ENCODE peak calls at places on chromosomes 2 and 18, in nine cellular contexts. C is mammary epithelial cell, F is suprapubic skin, K is B cell, V is MM.1S, Y is K562, J is cardiac fibroblast, I is right lobe of liver, U is HFFc6. N is an unnamed sample.

GRCh38 chr2:124035001-124035400 is 9.9 kb downstream of the CNTNAP5 start:
- DNase-seq in V (no peak), C (no peak), I (no peak), F (no peak), Y (no peak), J (peak), U (no peak), K (no peak), N (peak)

GRCh38 chr2:120442923-120443571 is 97.1 kb downstream of the INHBB start:
- DNase-seq in F (peak), U (no peak), C (no peak), K (no peak), Y (peak), I (peak), V (no peak), J (no peak), N (peak)

GRCh38 chr18:51361130-51361860 is 163.8 kb upstream of the MEX3C start:
- DNase-seq in J (peak), Y (no peak), U (no peak), V (peak), I (no peak), K (no peak), F (no peak), C (no peak), N (no peak)

GRCh38 chr18:470661-471501 is 29.6 kb downstream of the COLEC12 start:
- DNase-seq in V (no peak), Y (no peak), J (peak), F (no peak), U (peak), K (no peak), I (no peak), C (no peak), N (no peak)

GRCh38 chr2:174595415-174595814 is 2.2 kb downstream of the WIPF1 start:
- DNase-seq in Y (no peak), U (no peak), C (no peak), I (no peak), J (no peak), K (no peak), V (peak), F (no peak), N (no peak)

GRCh38 chr2:71064754-71065621 is 3.5 kb upstream of the NAGK start:
- DNase-seq in C (no peak), I (no peak), J (no peak), V (peak), F (no peak), K (peak), U (no peak), Y (no peak), N (peak)

GRCh38 chr2:143071185-143071876 is 57.9 kb upstream of the ARHGAP15 start:
- DNase-seq in J (peak), K (no peak), C (peak), V (no peak), U (no peak), Y (no peak), F (no peak), I (no peak), N (peak)

GRCh38 chr2:70182689-70183088 is 8.1 kb downstream of the C2orf42 start:
- DNase-seq in I (no peak), V (no peak), U (no peak), J (no peak), K (no peak), Y (no peak), F (no peak), C (no peak), N (no peak)

GRCh38 chr2:172128484-172128883 is 25.8 kb upstream of the DLX2 start:
- DNase-seq in F (no peak), U (no peak), K (no peak), V (no peak), C (peak), I (no peak), J (peak), Y (no peak), N (peak)

GRCh38 chr18:28854964-28855363 is 678.0 kb upstream of the CDH2 start:
- DNase-seq in F (no peak), I (no peak), J (peak), C (peak), K (no peak), U (peak), V (no peak), Y (no peak), N (peak)

GRCh38 chr2:159044804-159045286 is 76.4 kb downstream of the TANC1 start:
- DNase-seq in F (no peak), J (no peak), Y (no peak), C (no peak), V (no peak), K (no peak), I (no peak), U (peak), N (peak)

GRCh38 chr2:76180676-76181075 is 470.0 kb upstream of the GCFC2 start:
- DNase-seq in F (no peak), C (no peak), V (no peak), J (no peak), U (no peak), Y (no peak), K (no peak), I (no peak), N (no peak)

GRCh38 chr2:67055387-67056304 is 341.5 kb upstream of the ETAA1 start:
- DNase-seq in F (no peak), Y (no peak), K (no peak), J (peak), C (no peak), U (no peak), V (no peak), I (no peak), N (peak)

GRCh38 chr2:52976132-52976949 is 791.3 kb upstream of the CHAC2 start:
- DNase-seq in C (peak), F (no peak), V (peak), Y (no peak), K (no peak), I (no peak), U (no peak), J (peak), N (peak)

GRCh38 chr2:132037527-132038178 is 124.1 kb downstream of the ANKRD30BL start:
- DNase-seq in F (no peak), U (no peak), V (peak), Y (peak), C (no peak), I (no peak), J (no peak), K (no peak), N (peak)

GRCh38 chr2:168649105-168649504 is 153.3 kb upstream of the NOSTRIN start:
- DNase-seq in C (no peak), J (no peak), V (no peak), U (no peak), I (no peak), F (no peak), K (no peak), Y (no peak), N (no peak)

GRCh38 chr2:61493523-61493942 is 22.6 kb upstream of the USP34 start:
- DNase-seq in I (no peak), C (no peak), V (no peak), J (peak), Y (no peak), U (no peak), K (no peak), F (no peak), N (no peak)

GRCh38 chr18:25650201-25650941 is 298.4 kb upstream of the ZNF521 start:
- DNase-seq in Y (no peak), J (peak), U (peak), C (peak), V (no peak), F (no peak), K (no peak), I (no peak), N (no peak)

GRCh38 chr2:200172944-200173481 is 133.5 kb upstream of the SPATS2L start:
- DNase-seq in J (peak), I (no peak), U (no peak), K (no peak), V (no peak), F (no peak), C (peak), Y (no peak), N (no peak)

GRCh38 chr2:40041983-40042382 is 262.9 kb upstream of the THUMPD2 start:
- DNase-seq in C (peak), Y (no peak), J (peak), V (no peak), I (no peak), U (peak), F (no peak), K (no peak), N (no peak)

GRCh38 chr2:69169990-69170389 is 157.0 kb downstream of the ANTXR1 start:
- DNase-seq in V (no peak), Y (no peak), K (no peak), I (no peak), F (no peak), J (no peak), U (peak), C (no peak), N (no peak)

GRCh38 chr18:26405190-26405781 is 143.1 kb downstream of the KCTD1 start:
- DNase-seq in I (no peak), C (peak), F (no peak), U (peak), Y (no peak), K (no peak), J (peak), V (peak), N (peak)

GRCh38 chr2:191386938-191387536 is 141.8 kb downstream of the MYO1B start:
- DNase-seq in V (no peak), U (peak), F (no peak), J (peak), C (peak), I (no peak), K (no peak), Y (no peak), N (peak)

GRCh38 chr2:111236027-111236426 is 115.3 kb downstream of the BCL2L11 start:
- DNase-seq in J (no peak), F (no peak), C (peak), I (peak), K (no peak), V (no peak), U (no peak), Y (no peak), N (peak)

GRCh38 chr2:20594048-20594750 is 56.7 kb downstream of the HS1BP3 start:
- DNase-seq in J (no peak), U (no peak), V (no peak), F (no peak), Y (no peak), I (peak), C (no peak), K (no peak), N (no peak)

DNA sequence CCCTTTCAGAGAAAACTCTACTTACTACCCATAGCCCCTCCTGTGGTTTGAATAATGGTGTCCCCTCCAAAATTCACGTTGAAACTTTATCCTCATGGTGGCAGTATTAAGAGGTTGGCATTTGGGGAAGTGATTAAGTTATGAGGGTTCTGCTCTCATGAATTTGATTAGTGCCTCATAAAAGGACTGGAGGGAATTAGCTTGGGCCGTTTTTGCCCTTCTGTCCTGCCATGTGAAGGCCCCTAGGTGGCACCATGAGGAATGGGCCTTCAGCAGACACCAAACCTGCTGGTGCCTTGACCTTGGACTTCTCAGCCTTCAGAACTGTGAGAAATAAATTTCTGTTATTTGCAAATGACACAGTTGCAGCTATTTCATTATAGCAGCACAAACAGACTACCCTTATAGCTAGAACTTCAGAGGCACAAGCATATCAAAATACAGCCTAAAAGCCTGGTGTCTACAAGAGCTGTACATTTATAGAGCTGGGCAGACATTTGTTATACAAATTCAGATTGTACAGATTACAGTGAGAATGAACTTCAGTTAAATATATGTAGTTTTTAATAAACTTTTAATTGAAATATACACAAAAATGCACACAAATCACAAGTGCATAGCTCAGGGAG is 2.6 kb upstream of the PTPN2 start:
- DNase-seq in I (no peak), F (no peak), Y (no peak), C (peak), V (peak), K (no peak), J (peak), U (no peak), N (peak)
- TF ChIP-seq CTCF in I (peak), F (peak), Y (peak), C (peak), V (peak), K (peak), J (peak), U (peak), N (peak)

GRCh38 chr18:2466978-2467377 is 104.3 kb downstream of the METTL4 start:
- DNase-seq in Y (no peak), I (no peak), K (no peak), C (no peak), U (no peak), V (no peak), F (no peak), J (no peak), N (peak)

GRCh38 chr18:2471523-2471922 is 99.8 kb downstream of the METTL4 start:
- DNase-seq in F (no peak), C (no peak), Y (peak), U (no peak), J (no peak), K (no peak), V (no peak), I (no peak), N (peak)
- TF ChIP-seq CTCF in F (no peak), C (peak), Y (peak), U (peak), J (peak), K (no peak), V (peak), I (peak), N (peak)

GRCh38 chr2:23547725-23548124 is 162.7 kb downstream of the KLHL29 start:
- DNase-seq in C (no peak), I (no peak), K (no peak), J (no peak), V (no peak), F (no peak), U (no peak), Y (no peak), N (no peak)

GRCh38 chr2:23545811-23546210 is 160.8 kb downstream of the KLHL29 start:
- DNase-seq in K (no peak), V (no peak), F (no peak), J (no peak), C (no peak), Y (no peak), I (no peak), U (no peak), N (no peak)

GRCh38 chr2:23544589-23545295 is 159.8 kb downstream of the KLHL29 start:
- DNase-seq in I (no peak), K (no peak), F (no peak), J (no peak), U (no peak), C (no peak), Y (no peak), V (no peak), N (no peak)

GRCh38 chr2:23546913-23547312 is 161.9 kb downstream of the KLHL29 start:
- DNase-seq in Y (no peak), C (no peak), K (no peak), J (no peak), V (no peak), I (no peak), F (no peak), U (no peak), N (no peak)

DNA sequence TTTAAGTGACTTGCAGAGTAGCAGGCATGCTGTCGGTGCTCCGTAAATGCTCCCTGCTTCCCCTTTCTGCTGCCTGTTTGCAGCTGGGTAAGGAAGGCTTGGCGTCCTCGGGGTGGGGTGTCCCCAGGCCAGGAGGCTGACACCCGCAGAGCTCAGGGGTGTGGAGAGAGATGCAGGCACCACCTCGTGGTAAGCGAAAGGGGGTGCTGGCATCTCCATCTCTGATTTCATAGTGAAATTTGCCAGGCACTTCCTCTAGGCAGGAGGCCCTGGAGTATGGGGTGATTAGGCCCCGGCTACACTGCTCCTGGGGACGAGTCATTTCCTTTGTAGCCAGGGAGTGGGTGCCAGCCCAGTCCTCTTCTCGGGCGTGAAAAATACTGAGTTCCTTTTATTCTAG is 160.4 kb downstream of the KLHL29 start:
- DNase-seq in F (no peak), I (no peak), K (no peak), V (no peak), J (peak), U (peak), C (no peak), Y (no peak), N (peak)
- TF ChIP-seq CTCF in F (no peak), I (no peak), K (no peak), V (no peak), J (no peak), U (peak), C (no peak), Y (no peak), N (no peak)

GRCh38 chr2:49000692-49001091 is 153.6 kb downstream of the FSHR start:
- DNase-seq in K (no peak), F (no peak), I (no peak), U (no peak), Y (no peak), J (no peak), C (no peak), V (no peak), N (no peak)

GRCh38 chr2:49002750-49003149 is 151.6 kb downstream of the FSHR start:
- DNase-seq in I (no peak), V (no peak), C (no peak), F (no peak), U (no peak), J (no peak), K (no peak), Y (no peak), N (no peak)

GRCh38 chr2:49003206-49003605 is 151.1 kb downstream of the FSHR start:
- DNase-seq in F (no peak), J (no peak), V (no peak), Y (no peak), C (no peak), K (no peak), U (no peak), I (no peak), N (no peak)

GRCh38 chr2:49005261-49005660 is 149.1 kb downstream of the FSHR start:
- DNase-seq in U (no peak), K (no peak), J (no peak), F (no peak), Y (no peak), V (no peak), I (no peak), C (no peak), N (no peak)

GRCh38 chr2:49004046-49004626 is 150.2 kb downstream of the FSHR start:
- DNase-seq in V (peak), Y (no peak), J (no peak), U (no peak), F (no peak), I (no peak), C (no peak), K (no peak), N (no peak)
- TF ChIP-seq CTCF in V (no peak), Y (no peak), J (no peak), U (no peak), F (no peak), I (no peak), C (no peak), K (no peak), N (no peak)

GRCh38 chr2:227774011-227774624 is 28.4 kb downstream of the SCYGR8 start:
- DNase-seq in V (no peak), U (no peak), Y (no peak), K (no peak), C (no peak), J (no peak), F (no peak), I (no peak), N (peak)
- TF ChIP-seq CTCF in V (peak), U (peak), Y (peak), K (no peak), C (no peak), J (peak), F (no peak), I (peak), N (no peak)

GRCh38 chr2:217691920-217692666 is 310.7 kb downstream of the TNS1 start:
- DNase-seq in V (no peak), C (peak), I (peak), Y (no peak), F (peak), K (no peak), J (peak), U (peak), N (no peak)

GRCh38 chr2:217695033-217695520 is 307.7 kb downstream of the TNS1 start:
- DNase-seq in C (peak), Y (no peak), F (peak), I (no peak), V (peak), U (peak), J (peak), K (no peak), N (peak)

GRCh38 chr2:217694296-217694695 is 308.5 kb downstream of the TNS1 start:
- DNase-seq in I (no peak), U (peak), C (no peak), J (no peak), K (no peak), Y (no peak), F (no peak), V (no peak), N (no peak)

GRCh38 chr2:217691516-217691915 is 311.3 kb downstream of the TNS1 start:
- DNase-seq in V (no peak), K (no peak), C (no peak), Y (no peak), J (no peak), I (no peak), F (peak), U (no peak), N (no peak)

GRCh38 chr2:217693363-217693762 is 309.4 kb downstream of the TNS1 start:
- DNase-seq in K (no peak), C (no peak), J (no peak), U (no peak), F (peak), V (no peak), Y (no peak), I (no peak), N (no peak)
- TF ChIP-seq CTCF in K (no peak), C (no peak), J (no peak), U (no peak), F (no peak), V (no peak), Y (no peak), I (no peak), N (no peak)

DNA sequence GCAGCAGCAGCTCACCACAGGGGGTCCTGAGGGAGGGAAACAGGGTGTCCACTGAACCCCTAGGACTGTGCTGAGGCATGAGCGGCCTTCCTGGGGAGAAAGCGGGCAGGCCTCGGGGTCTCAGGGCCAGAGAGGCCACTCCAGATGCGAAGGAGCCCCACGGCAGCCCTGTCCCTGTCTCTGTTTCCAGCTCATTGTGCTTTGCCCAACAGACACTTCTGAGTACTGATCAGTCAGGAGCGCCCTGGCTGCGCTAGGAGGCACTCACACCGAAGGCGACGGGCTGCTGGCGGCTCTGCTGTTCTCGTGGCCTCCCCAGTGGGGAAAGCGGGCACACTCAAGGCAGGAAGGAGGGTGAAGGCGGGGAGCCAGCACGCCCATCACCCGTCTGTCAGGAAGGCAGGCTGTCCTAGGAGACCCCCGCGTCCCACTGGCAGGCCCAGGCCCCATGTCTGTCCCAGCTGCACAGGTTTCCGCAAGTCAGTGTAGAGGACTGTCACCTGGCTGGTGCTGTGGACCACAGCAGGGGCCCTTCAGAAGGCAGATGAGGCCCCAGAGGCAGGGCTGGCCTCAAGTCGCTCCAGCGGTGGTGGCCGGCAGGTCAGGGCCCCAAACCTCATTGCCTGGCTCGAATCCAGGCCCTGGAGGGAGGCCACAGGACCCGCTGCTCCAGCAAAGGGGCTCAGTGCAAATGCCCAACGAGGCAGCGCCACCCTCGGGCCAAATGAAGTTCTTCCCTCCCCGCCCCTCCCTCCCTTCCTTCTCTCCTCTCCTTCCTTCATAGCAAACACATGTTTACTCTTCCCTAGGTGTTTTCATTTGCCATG is 6.8 kb downstream of the ESPNL start:
- DNase-seq in I (peak), U (no peak), J (no peak), K (no peak), C (no peak), Y (peak), F (peak), V (no peak), N (peak)
- TF ChIP-seq CTCF in I (peak), U (peak), J (peak), K (peak), C (peak), Y (peak), F (peak), V (no peak), N (peak)